ENCODE peak calls at places on chromosomes 3 and 15, in six cellular contexts. V is Peyer's patch, I is thoracic aorta, E is BJ, B is fibroblast of lung, W is tibial nerve. H is an unnamed sample.

GRCh38 chr3:59802045-59802444 is 752.2 kb upstream of the CFAP20DC start:
- DNase-seq in I (no peak), V (no peak), W (no peak), B (no peak), E (no peak), H (no peak)

GRCh38 chr15:56076651-56077050 is 83.2 kb upstream of the NEDD4 start:
- DNase-seq in B (no peak), W (no peak), V (no peak), E (no peak), I (no peak), H (no peak)

GRCh38 chr15:73786518-73786917 is 33.4 kb upstream of the INSYN1 start:
- DNase-seq in B (no peak), V (no peak), E (no peak), I (no peak), W (no peak), H (no peak)

GRCh38 chr15:31255176-31255510 is 71.5 kb upstream of the KLF13 start:
- DNase-seq in I (no peak), B (no peak), W (no peak), V (no peak), E (no peak), H (no peak)

GRCh38 chr15:57373251-57373881 is 2.9 kb upstream of the CGNL1 start:
- DNase-seq in I (no peak), W (no peak), V (no peak), B (no peak), E (no peak), H (no peak)

GRCh38 chr3:113312416-113312815 is 101.1 kb downstream of the BOC start:
- DNase-seq in V (no peak), E (no peak), B (no peak), W (no peak), I (no peak), H (no peak)

GRCh38 chr3:9715764-9716437 is 12.3 kb downstream of the CPNE9 start:
- DNase-seq in B (peak; percentile 87), V (peak; percentile 90), I (peak; percentile 72), W (peak; percentile 65), E (peak; percentile 57), H (peak; percentile 91)

GRCh38 chr3:46209751-46210470 is 1.8 kb upstream of the CCR1 start:
- DNase-seq in I (no peak), E (no peak), W (no peak), V (no peak), B (peak; percentile 11), H (no peak)

GRCh38 chr3:189295089-189295488 is 123.3 kb downstream of the TPRG1 start:
- DNase-seq in E (no peak), B (no peak), V (no peak), W (no peak), I (no peak), H (no peak)

GRCh38 chr3:197374951-197375560 is 76.6 kb upstream of the DLG1 start:
- DNase-seq in V (no peak), B (no peak), W (no peak), I (no peak), E (no peak), H (no peak)

GRCh38 chr3:47009225-47010049 is 30.0 kb downstream of the NBEAL2 start:
- DNase-seq in B (peak; percentile 94), I (peak; percentile 46), E (peak; percentile 65), W (peak; percentile 80), V (peak; percentile 91), H (peak; percentile 96)

GRCh38 chr3:119347036-119347435 is 52.9 kb downstream of the ARHGAP31 start:
- DNase-seq in V (no peak), E (no peak), I (no peak), W (no peak), B (no peak), H (no peak)

GRCh38 chr3:66038384-66038725 is 363 bp downstream of the MAGI1 start:
- DNase-seq in E (no peak), W (no peak), B (no peak), V (peak; percentile 73), I (no peak), H (no peak)

GRCh38 chr3:157089455-157090221 is 70.3 kb downstream of the CCNL1 start:
- DNase-seq in E (no peak), V (peak; percentile 78), B (no peak), I (no peak), W (no peak), H (peak; percentile 40)

GRCh38 chr3:97658670-97659285 is 105.8 kb upstream of the ARL6 start:
- DNase-seq in I (no peak), E (no peak), V (no peak), W (no peak), B (peak; percentile 1), H (peak; percentile 36)

GRCh38 chr15:40317580-40317979 is 5.9 kb upstream of the INAFM2 start:
- DNase-seq in V (no peak), B (no peak), E (no peak), W (no peak), I (no peak), H (no peak)

GRCh38 chr15:78000089-78000926 is 77.2 kb downstream of the TBC1D2B start:
- DNase-seq in E (no peak), W (peak; percentile 56), V (peak; percentile 94), I (no peak), B (peak; percentile 51), H (peak; percentile 71)

GRCh38 chr3:125694761-125695294 is 99.5 kb upstream of the OSBPL11 start:
- DNase-seq in V (no peak), I (no peak), E (no peak), B (peak; percentile 4), W (no peak), H (no peak)

GRCh38 chr15:40706121-40706520 is 11.1 kb downstream of the RAD51 start:
- DNase-seq in B (no peak), W (no peak), V (no peak), E (no peak), I (no peak), H (no peak)

GRCh38 chr3:56459719-56460118 is 8.5 kb downstream of the ERC2 start:
- DNase-seq in I (no peak), E (no peak), B (no peak), W (no peak), V (no peak), H (no peak)

GRCh38 chr3:147411235-147411607 is 2.1 kb downstream of the ZIC1 start:
- DNase-seq in E (no peak), I (no peak), W (no peak), V (no peak), B (no peak), H (no peak)

GRCh38 chr3:116260491-116260890 is 184.8 kb downstream of the LSAMP start:
- DNase-seq in I (no peak), E (no peak), W (no peak), B (no peak), V (no peak), H (no peak)

GRCh38 chr3:99651561-99651960 is 13.2 kb downstream of the COL8A1 start:
- DNase-seq in I (no peak), W (peak; percentile 61), V (no peak), E (peak; percentile 62), B (peak; percentile 85), H (peak; percentile 82)

GRCh38 chr3:108462899-108463298 is 47.5 kb downstream of the MYH15 start:
- DNase-seq in V (no peak), W (no peak), E (no peak), I (no peak), B (peak; percentile 60), H (peak; percentile 50)

GRCh38 chr15:53000412-53000811 is 210.3 kb upstream of the ONECUT1 start:
- DNase-seq in I (no peak), B (no peak), V (no peak), E (no peak), W (no peak), H (no peak)

GRCh38 chr3:14144423-14145075 is 19.7 kb downstream of the TMEM43 start:
- DNase-seq in V (peak; percentile 81), B (peak; percentile 99), E (peak; percentile 99), W (peak; percentile 60), I (peak; percentile 68), H (peak; percentile 100)
- H3K4me3 ChIP-seq in V (peak overlapping the region; percentile 31), B (peak overlapping the region; percentile 14), E (no peak overlapping the region), W (no peak overlapping the region), I (peak overlapping the region; percentile 61), H (peak overlapping the region; percentile 26)

GRCh38 chr3:62445267-62445666 is 71.9 kb upstream of the FEZF2 start:
- DNase-seq in W (no peak), I (no peak), E (no peak), V (no peak), B (peak; percentile 23), H (peak; percentile 57)
- H3K4me3 ChIP-seq in W (no peak overlapping the region), I (no peak overlapping the region), E (no peak overlapping the region), V (no peak overlapping the region), B (peak overlapping the region; percentile 22), H (peak overlapping the region; percentile 42)

GRCh38 chr3:148648685-148649352 is 48.9 kb upstream of the AGTR1 start:
- DNase-seq in B (peak; percentile 82), V (no peak), W (no peak), E (peak; percentile 21), I (no peak), H (peak; percentile 86)
- H3K4me3 ChIP-seq in B (no peak overlapping the region), V (no peak overlapping the region), W (no peak overlapping the region), E (no peak overlapping the region), I (peak overlapping the region; percentile 14), H (no peak overlapping the region)

DNA sequence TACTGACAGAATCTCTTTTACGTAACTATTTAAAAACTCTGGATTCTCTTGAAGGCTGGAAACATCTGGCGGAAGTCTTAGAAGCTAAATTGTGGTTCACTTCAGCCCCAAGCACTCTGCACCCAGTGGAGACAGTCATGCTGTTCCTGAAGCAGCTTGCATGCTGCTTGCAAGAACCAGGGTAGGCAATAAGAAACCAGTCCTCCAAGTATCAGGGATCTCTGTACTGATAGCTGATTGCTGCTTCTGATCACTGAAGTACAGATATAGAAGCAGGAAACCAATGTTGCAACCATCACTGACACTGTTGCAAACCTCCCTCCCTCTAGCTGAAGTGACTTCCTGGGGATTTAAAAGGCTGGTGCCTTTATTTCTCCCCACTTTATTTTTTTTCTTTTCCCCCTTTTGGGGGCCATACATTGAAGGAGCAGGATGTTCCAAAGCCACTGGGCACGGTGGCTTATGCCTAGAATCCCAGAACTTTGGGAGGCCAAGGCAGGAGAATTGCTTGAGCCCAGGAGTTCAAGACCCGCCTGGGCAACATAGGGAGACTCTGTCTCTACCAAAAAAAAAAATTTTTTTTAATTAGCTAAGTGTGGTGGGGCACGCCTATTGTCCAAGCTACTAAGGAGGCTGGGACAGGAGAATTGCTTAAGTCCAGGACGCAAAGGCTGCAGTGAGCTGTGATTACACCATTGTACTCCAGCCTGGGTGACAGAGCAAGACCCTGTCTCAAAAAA is 15.3 kb downstream of the SPCS1 start:
- DNase-seq in E (no peak), W (no peak), B (no peak), I (no peak), V (no peak), H (peak; percentile 2)
- H3K4me3 ChIP-seq in E (no peak overlapping the region), W (no peak overlapping the region), B (no peak overlapping the region), I (no peak overlapping the region), V (no peak overlapping the region), H (no peak overlapping the region)

GRCh38 chr3:50274371-50275104 is 4.3 kb upstream of the LSMEM2 start:
- DNase-seq in E (no peak), V (peak; percentile 88), B (peak; percentile 47), W (no peak), I (no peak), H (peak; percentile 60)
- H3K4me3 ChIP-seq in E (no peak overlapping the region), V (no peak overlapping the region), B (no peak overlapping the region), W (no peak overlapping the region), I (no peak overlapping the region), H (no peak overlapping the region)